ENCODE peak calls at places on chromosomes 11 and 22, in nine cellular contexts. One of them, this sample, is unnamed. For H3K4me1, the result is how much of the 10 kb centered on the place peaks cover.

GRCh38 chr22:19873138-19873959 is 18.7 kb upstream of the GNB1L start:
- DNase-seq in gastrocnemius medialis: peak
- DNase-seq in testis: no peak
- DNase-seq in uterus: peak
- DNase-seq in SJSA1: no peak
- DNase-seq in esophagus squamous epithelium: no peak
- DNase-seq in RWPE2: peak
- DNase-seq in tibial artery: peak
- DNase-seq in transverse colon: peak
- DNase-seq in this sample: no peak

GRCh38 chr11:8531982-8532381 is 62.0 kb downstream of the STK33 start:
- DNase-seq in gastrocnemius medialis: no peak
- DNase-seq in testis: no peak
- DNase-seq in uterus: no peak
- DNase-seq in SJSA1: no peak
- DNase-seq in esophagus squamous epithelium: no peak
- DNase-seq in RWPE2: no peak
- DNase-seq in tibial artery: no peak
- DNase-seq in transverse colon: no peak
- DNase-seq in this sample: no peak

GRCh38 chr11:72778535-72779494 is 15.0 kb downstream of the STARD10 start:
- DNase-seq in gastrocnemius medialis: no peak
- DNase-seq in testis: no peak
- DNase-seq in uterus: no peak
- DNase-seq in SJSA1: no peak
- DNase-seq in esophagus squamous epithelium: no peak
- DNase-seq in RWPE2: no peak
- DNase-seq in tibial artery: no peak
- DNase-seq in transverse colon: peak
- DNase-seq in this sample: no peak

GRCh38 chr11:128684582-128685382 is 9.1 kb upstream of the FLI1 start:
- DNase-seq in gastrocnemius medialis: no peak
- DNase-seq in testis: no peak
- DNase-seq in uterus: no peak
- DNase-seq in SJSA1: no peak
- DNase-seq in esophagus squamous epithelium: no peak
- DNase-seq in RWPE2: no peak
- DNase-seq in tibial artery: no peak
- DNase-seq in transverse colon: no peak
- DNase-seq in this sample: no peak

GRCh38 chr22:24140357-24140756 is 40.9 kb upstream of the SUSD2 start:
- DNase-seq in gastrocnemius medialis: no peak
- DNase-seq in testis: no peak
- DNase-seq in uterus: no peak
- DNase-seq in SJSA1: no peak
- DNase-seq in esophagus squamous epithelium: no peak
- DNase-seq in RWPE2: no peak
- DNase-seq in tibial artery: peak
- DNase-seq in transverse colon: no peak
- DNase-seq in this sample: no peak

GRCh38 chr22:22352376-22352999 is 107.9 kb downstream of the VPREB1 start:
- DNase-seq in gastrocnemius medialis: no peak
- DNase-seq in testis: no peak
- DNase-seq in uterus: no peak
- DNase-seq in SJSA1: no peak
- DNase-seq in esophagus squamous epithelium: no peak
- DNase-seq in RWPE2: no peak
- DNase-seq in tibial artery: no peak
- DNase-seq in transverse colon: no peak
- DNase-seq in this sample: no peak

GRCh38 chr11:44727114-44727372 is 281 bp downstream of the TSPAN18 start:
- DNase-seq in gastrocnemius medialis: no peak
- DNase-seq in testis: no peak
- DNase-seq in uterus: no peak
- DNase-seq in SJSA1: no peak
- DNase-seq in esophagus squamous epithelium: no peak
- DNase-seq in RWPE2: no peak
- DNase-seq in tibial artery: no peak
- DNase-seq in transverse colon: no peak
- DNase-seq in this sample: no peak

GRCh38 chr11:123509737-123510578 is 79.9 kb downstream of the GRAMD1B start:
- DNase-seq in gastrocnemius medialis: no peak
- DNase-seq in testis: no peak
- DNase-seq in uterus: no peak
- DNase-seq in SJSA1: no peak
- DNase-seq in esophagus squamous epithelium: no peak
- DNase-seq in RWPE2: no peak
- DNase-seq in tibial artery: no peak
- DNase-seq in transverse colon: no peak
- DNase-seq in this sample: peak

GRCh38 chr11:62923634-62924411 is 2.7 kb upstream of the CHRM1 start:
- DNase-seq in gastrocnemius medialis: no peak
- DNase-seq in testis: no peak
- DNase-seq in uterus: no peak
- DNase-seq in SJSA1: no peak
- DNase-seq in esophagus squamous epithelium: no peak
- DNase-seq in RWPE2: no peak
- DNase-seq in tibial artery: no peak
- DNase-seq in transverse colon: no peak
- DNase-seq in this sample: peak

GRCh38 chr22:26066534-26066933 is 102.7 kb upstream of the SEZ6L start:
- DNase-seq in gastrocnemius medialis: no peak
- DNase-seq in testis: peak
- DNase-seq in uterus: no peak
- DNase-seq in SJSA1: no peak
- DNase-seq in esophagus squamous epithelium: no peak
- DNase-seq in RWPE2: no peak
- DNase-seq in tibial artery: no peak
- DNase-seq in transverse colon: no peak
- DNase-seq in this sample: peak

GRCh38 chr11:105910095-105910715 is 111.8 kb downstream of the MSANTD4 start:
- DNase-seq in gastrocnemius medialis: no peak
- DNase-seq in testis: no peak
- DNase-seq in uterus: no peak
- DNase-seq in SJSA1: no peak
- DNase-seq in esophagus squamous epithelium: no peak
- DNase-seq in RWPE2: no peak
- DNase-seq in tibial artery: no peak
- DNase-seq in transverse colon: no peak
- DNase-seq in this sample: no peak

GRCh38 chr11:111797145-111797581 is 31.0 kb upstream of the PPP2R1B start:
- DNase-seq in gastrocnemius medialis: no peak
- DNase-seq in testis: no peak
- DNase-seq in uterus: no peak
- DNase-seq in SJSA1: no peak
- DNase-seq in esophagus squamous epithelium: no peak
- DNase-seq in RWPE2: no peak
- DNase-seq in tibial artery: no peak
- DNase-seq in transverse colon: peak
- DNase-seq in this sample: peak

GRCh38 chr11:86910592-86910991 is 44.6 kb downstream of the FZD4 start:
- DNase-seq in gastrocnemius medialis: no peak
- DNase-seq in testis: no peak
- DNase-seq in uterus: no peak
- DNase-seq in SJSA1: no peak
- DNase-seq in esophagus squamous epithelium: no peak
- DNase-seq in RWPE2: no peak
- DNase-seq in tibial artery: no peak
- DNase-seq in transverse colon: no peak
- DNase-seq in this sample: no peak

GRCh38 chr22:19121631-19122142 is 525 bp downstream of the DGCR2 start:
- DNase-seq in gastrocnemius medialis: peak
- DNase-seq in testis: peak
- DNase-seq in uterus: peak
- DNase-seq in SJSA1: no peak
- DNase-seq in esophagus squamous epithelium: no peak
- DNase-seq in RWPE2: no peak
- DNase-seq in tibial artery: peak
- DNase-seq in transverse colon: peak
- DNase-seq in this sample: peak

GRCh38 chr11:78708388-78708787 is 133.7 kb upstream of the NARS2 start:
- DNase-seq in gastrocnemius medialis: no peak
- DNase-seq in testis: no peak
- DNase-seq in uterus: no peak
- DNase-seq in SJSA1: no peak
- DNase-seq in esophagus squamous epithelium: no peak
- DNase-seq in RWPE2: no peak
- DNase-seq in tibial artery: no peak
- DNase-seq in transverse colon: no peak
- DNase-seq in this sample: no peak

DNA sequence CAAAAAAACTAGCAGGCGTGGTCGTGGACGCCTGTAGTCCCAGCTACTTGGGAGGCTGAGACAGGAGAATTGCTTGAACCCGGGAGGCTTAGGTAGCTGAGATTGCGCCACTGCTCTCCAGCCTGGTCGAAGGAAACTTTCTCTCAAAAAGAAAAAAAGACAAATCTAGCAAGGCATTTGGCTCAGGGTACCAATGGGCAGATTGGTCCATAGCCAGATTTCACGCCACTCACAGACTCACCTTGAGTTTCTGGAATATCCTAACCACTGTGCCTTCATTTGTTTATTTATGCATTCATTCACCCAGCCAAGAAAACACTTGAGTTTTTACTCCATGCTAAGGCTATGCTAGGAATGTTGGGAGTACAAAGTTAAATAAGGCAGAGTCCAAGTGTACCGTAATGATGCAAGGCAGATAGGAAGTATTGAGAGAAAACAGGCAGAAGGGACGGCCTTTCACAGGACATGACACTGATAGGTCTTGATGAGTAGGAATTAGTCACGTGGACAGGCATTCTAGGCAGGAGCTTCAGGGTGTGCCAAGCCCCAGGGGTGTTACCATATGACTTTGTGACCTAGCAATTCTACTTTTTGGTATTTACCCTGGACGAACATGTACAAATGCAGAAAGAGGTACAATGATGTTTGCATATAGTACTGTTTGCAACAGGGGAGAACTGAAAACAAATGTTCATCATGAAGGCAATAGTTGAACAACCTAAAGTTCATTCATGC is 3.0 kb upstream of the PACSIN3 start:
- DNase-seq in gastrocnemius medialis: no peak
- DNase-seq in testis: no peak
- DNase-seq in uterus: no peak
- DNase-seq in SJSA1: peak
- DNase-seq in esophagus squamous epithelium: no peak
- DNase-seq in RWPE2: peak
- DNase-seq in tibial artery: no peak
- DNase-seq in transverse colon: no peak
- DNase-seq in this sample: peak
- H3K4me1 ChIP-seq in gastrocnemius medialis: under half
- H3K4me1 ChIP-seq in testis: under half
- H3K4me1 ChIP-seq in uterus: under half
- H3K4me1 ChIP-seq in SJSA1: under half
- H3K4me1 ChIP-seq in esophagus squamous epithelium: half or more
- H3K4me1 ChIP-seq in RWPE2: under half
- H3K4me1 ChIP-seq in tibial artery: under half
- H3K4me1 ChIP-seq in transverse colon: under half
- H3K4me1 ChIP-seq in this sample: under half

DNA sequence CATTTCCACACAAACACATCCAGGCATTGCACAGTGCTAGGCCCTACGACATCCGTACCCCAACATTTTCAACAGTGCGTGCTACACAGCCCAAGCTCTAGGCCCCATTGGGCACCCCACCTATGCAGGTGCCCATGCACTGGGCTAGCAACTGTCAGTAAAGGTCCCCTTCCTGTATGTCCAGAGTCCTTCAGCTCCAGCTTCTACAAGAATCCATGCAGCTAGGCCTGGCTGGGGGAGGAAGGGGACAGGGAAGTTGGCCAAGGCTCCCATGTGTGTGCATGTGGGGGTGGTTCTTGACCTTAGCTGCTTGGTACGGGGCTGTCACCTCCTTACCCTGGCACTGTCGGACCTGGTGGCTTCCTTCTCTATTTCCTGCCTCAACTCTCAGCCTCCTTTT is 1.3 kb downstream of the B3GAT1 start:
- DNase-seq in gastrocnemius medialis: no peak
- DNase-seq in testis: no peak
- DNase-seq in uterus: no peak
- DNase-seq in SJSA1: no peak
- DNase-seq in esophagus squamous epithelium: no peak
- DNase-seq in RWPE2: no peak
- DNase-seq in tibial artery: no peak
- DNase-seq in transverse colon: no peak
- DNase-seq in this sample: no peak
- H3K4me3 ChIP-seq in gastrocnemius medialis: no peak
- H3K4me3 ChIP-seq in testis: no peak
- H3K4me3 ChIP-seq in uterus: no peak
- H3K4me3 ChIP-seq in SJSA1: no peak
- H3K4me3 ChIP-seq in esophagus squamous epithelium: peak
- H3K4me3 ChIP-seq in RWPE2: no peak
- H3K4me3 ChIP-seq in tibial artery: no peak
- H3K4me3 ChIP-seq in transverse colon: no peak
- H3K4me3 ChIP-seq in this sample: peak

DNA sequence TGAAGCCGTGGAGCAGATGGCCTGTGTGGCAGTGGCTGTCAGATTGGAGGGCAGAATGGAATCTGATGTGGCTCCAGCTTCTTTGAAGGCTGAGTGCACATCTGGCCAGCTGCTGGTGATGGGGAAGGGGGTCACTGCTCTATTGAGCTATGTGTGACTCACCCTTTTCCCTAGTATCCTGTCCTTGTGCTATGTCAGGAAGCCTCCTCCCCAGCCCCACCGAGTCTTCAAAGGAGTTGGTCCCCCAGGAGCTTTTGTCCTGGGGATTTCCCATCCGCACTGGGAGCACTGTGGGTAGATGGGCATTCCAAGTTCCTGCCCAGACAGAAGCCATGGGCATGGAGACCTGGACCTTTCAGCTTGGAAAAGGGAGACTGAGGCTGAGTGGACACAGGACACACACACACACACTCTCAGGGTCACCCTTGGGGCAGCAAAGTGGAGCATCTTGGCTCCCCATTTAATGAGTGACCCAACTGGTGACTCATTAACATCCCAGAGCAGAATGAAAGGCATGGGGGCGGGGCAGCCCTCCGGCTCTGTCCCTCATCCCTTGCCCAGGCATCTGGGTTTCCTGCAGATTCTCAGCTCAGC is 3.3 kb downstream of the SERPINH1 start:
- DNase-seq in gastrocnemius medialis: no peak
- DNase-seq in testis: no peak
- DNase-seq in uterus: peak
- DNase-seq in SJSA1: peak
- DNase-seq in esophagus squamous epithelium: no peak
- DNase-seq in RWPE2: no peak
- DNase-seq in tibial artery: peak
- DNase-seq in transverse colon: peak
- DNase-seq in this sample: no peak
- H3K27ac ChIP-seq in gastrocnemius medialis: peak
- H3K27ac ChIP-seq in testis: peak
- H3K27ac ChIP-seq in uterus: peak
- H3K27ac ChIP-seq in SJSA1: peak
- H3K27ac ChIP-seq in esophagus squamous epithelium: peak
- H3K27ac ChIP-seq in RWPE2: peak
- H3K27ac ChIP-seq in tibial artery: peak
- H3K27ac ChIP-seq in transverse colon: peak
- H3K27ac ChIP-seq in this sample: peak

DNA sequence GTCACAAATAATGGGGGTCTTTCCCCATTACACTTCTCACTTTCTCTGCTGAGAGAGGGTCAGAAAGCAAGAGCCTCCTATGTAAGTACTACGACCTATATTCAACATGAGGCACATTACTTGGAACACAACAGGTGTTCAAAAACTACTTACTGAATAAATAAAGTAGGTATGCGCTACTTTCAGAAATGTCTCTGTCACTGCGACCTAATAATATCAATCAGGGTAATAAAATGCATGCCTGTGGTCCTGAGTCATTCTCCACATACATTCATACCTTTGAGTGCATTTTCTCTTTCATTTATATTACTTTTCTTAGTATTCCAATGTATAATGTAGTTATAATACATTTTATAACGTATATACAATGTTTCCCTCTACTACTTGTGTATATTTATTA is 838.9 kb downstream of the DLG2 start:
- DNase-seq in gastrocnemius medialis: no peak
- DNase-seq in testis: no peak
- DNase-seq in uterus: no peak
- DNase-seq in SJSA1: no peak
- DNase-seq in esophagus squamous epithelium: no peak
- DNase-seq in RWPE2: no peak
- DNase-seq in tibial artery: no peak
- DNase-seq in transverse colon: no peak
- DNase-seq in this sample: no peak
- H3K4me1 ChIP-seq in gastrocnemius medialis: under half
- H3K4me1 ChIP-seq in testis: under half
- H3K4me1 ChIP-seq in uterus: under half
- H3K4me1 ChIP-seq in SJSA1: under half
- H3K4me1 ChIP-seq in esophagus squamous epithelium: under half
- H3K4me1 ChIP-seq in RWPE2: under half
- H3K4me1 ChIP-seq in tibial artery: under half
- H3K4me1 ChIP-seq in transverse colon: under half
- H3K4me1 ChIP-seq in this sample: under half